ENCODE peak calls at places on chromosomes 6 and 20, in five cellular contexts. B is Karpas-422, J is amygdala, Z is HEK293T, R is fibroblast of mammary gland. I is an unnamed sample.

GRCh38 chr6:31712296-31712695 is 2.9 kb upstream of the LY6G6D start:
- DNase-seq in B (peak), J (no peak), Z (no peak), R (no peak), I (no peak)

GRCh38 chr6:140850438-140850837 is 1282.3 kb upstream of the GJE1 start:
- DNase-seq in B (no peak), J (no peak), Z (no peak), R (peak), I (no peak)

GRCh38 chr6:158038291-158039177 is 56.9 kb downstream of the SYNJ2 start:
- DNase-seq in B (no peak), J (no peak), Z (no peak), R (no peak), I (no peak)

GRCh38 chr6:5762561-5762968 is 244.2 kb downstream of the NRN1 start:
- DNase-seq in B (no peak), J (no peak), Z (no peak), R (peak), I (peak)

GRCh38 chr6:32194825-32195651 is 2.6 kb upstream of the GPSM3 start:
- DNase-seq in B (peak), J (peak), Z (peak), R (peak), I (no peak)

GRCh38 chr6:29792123-29793035 is 35.2 kb upstream of the HLA-G start:
- DNase-seq in B (no peak), J (peak), Z (peak), R (peak), I (no peak)

GRCh38 chr6:47180633-47181032 is 129.1 kb downstream of the TNFRSF21 start:
- DNase-seq in B (no peak), J (no peak), Z (no peak), R (peak), I (no peak)

GRCh38 chr20:58306421-58307261 is 2.9 kb upstream of the RAB22A start:
- DNase-seq in B (peak), J (no peak), Z (no peak), R (peak), I (no peak)

GRCh38 chr6:138032571-138032970 is 74.6 kb downstream of the PERP start:
- DNase-seq in B (no peak), J (no peak), Z (no peak), R (no peak), I (no peak)

GRCh38 chr20:62896526-62896925 is 29.8 kb downstream of the DIDO1 start:
- DNase-seq in B (no peak), J (no peak), Z (no peak), R (no peak), I (no peak)

GRCh38 chr6:72218125-72218524 is 331.8 kb downstream of the RIMS1 start:
- DNase-seq in B (peak), J (no peak), Z (peak), R (peak), I (peak)

GRCh38 chr6:23140879-23141278 is 571.5 kb downstream of the HDGFL1 start:
- DNase-seq in B (no peak), J (no peak), Z (no peak), R (peak), I (no peak)

GRCh38 chr20:16491277-16491912 is 81.9 kb downstream of the KIF16B start:
- DNase-seq in B (no peak), J (no peak), Z (no peak), R (peak), I (peak)

GRCh38 chr20:48898210-48898609 is 23.3 kb upstream of the ARFGEF2 start:
- DNase-seq in B (no peak), J (no peak), Z (no peak), R (no peak), I (no peak)

GRCh38 chr6:30037182-30037788 is 23.8 kb upstream of the POLR1H start:
- DNase-seq in B (peak), J (no peak), Z (peak), R (peak), I (no peak)

GRCh38 chr20:49762940-49763766 is 49.5 kb upstream of the B4GALT5 start:
- DNase-seq in B (no peak), J (no peak), Z (no peak), R (no peak), I (no peak)

GRCh38 chr20:60715172-60715571 is 536.9 kb upstream of the CDH4 start:
- DNase-seq in B (no peak), J (no peak), Z (peak), R (no peak), I (no peak)

GRCh38 chr6:51934098-51934497 is 153.3 kb downstream of the PKHD1 start:
- DNase-seq in B (peak), J (no peak), Z (peak), R (no peak), I (no peak)

GRCh38 chr20:50496773-50497375 is 13.3 kb upstream of the PTPN1 start:
- DNase-seq in B (no peak), J (no peak), Z (no peak), R (no peak), I (no peak)

GRCh38 chr20:38873050-38873581 is 53.1 kb upstream of the FAM83D start:
- DNase-seq in B (no peak), J (no peak), Z (no peak), R (no peak), I (no peak)

GRCh38 chr6:37357288-37357687 is 3.5 kb downstream of the RNF8 start:
- DNase-seq in B (peak), J (no peak), Z (no peak), R (no peak), I (no peak)

GRCh38 chr6:139931746-139932145 is 557.3 kb upstream of the CITED2 start:
- DNase-seq in B (no peak), J (no peak), Z (no peak), R (no peak), I (no peak)

GRCh38 chr6:112330071-112330876 is 16.9 kb upstream of the RFPL4B start:
- DNase-seq in B (no peak), J (no peak), Z (no peak), R (peak), I (no peak)

GRCh38 chr20:46809961-46810360 is 84.7 kb upstream of the EYA2 start:
- DNase-seq in B (no peak), J (no peak), Z (no peak), R (no peak), I (no peak)

GRCh38 chr6:37525460-37526357 is 26.0 kb upstream of the CCDC167 start:
- DNase-seq in B (peak), J (no peak), Z (peak), R (peak), I (no peak)

GRCh38 chr20:14526891-14527290 is 189.5 kb upstream of the FLRT3 start:
- DNase-seq in B (no peak), J (no peak), Z (no peak), R (no peak), I (no peak)

GRCh38 chr6:6811151-6812002 is 222.9 kb downstream of the LY86 start:
- DNase-seq in B (no peak), J (no peak), Z (no peak), R (peak), I (no peak)

GRCh38 chr6:35719407-35719829 is 17.4 kb upstream of the ARMC12 start:
- DNase-seq in B (no peak), J (no peak), Z (peak), R (no peak), I (no peak)

I was measured in occipital lobe.